ENCODE peak calls at places on chromosomes 5 and 9, in five cellular contexts. H, S, Y, F and E are unnamed samples.

GRCh38 chr5:61409568-61409967 is 77.5 kb downstream of the ZSWIM6 start:
- DNase-seq in H (no peak), S (peak; percentile 96), Y (no peak), F (peak; percentile 96), E (peak; percentile 82)

GRCh38 chr5:27041372-27041771 is 3.0 kb upstream of the CDH9 start:
- DNase-seq in H (no peak), S (no peak), Y (no peak), F (no peak), E (no peak)

GRCh38 chr9:116800885-116801284 is 113.8 kb downstream of the TRIM32 start:
- DNase-seq in H (peak; percentile 50), S (no peak), Y (no peak), F (no peak), E (peak; percentile 95)

GRCh38 chr9:100196215-100196614 is 97.2 kb downstream of the INVS start:
- DNase-seq in H (no peak), S (no peak), Y (no peak), F (no peak), E (peak; percentile 93)

GRCh38 chr9:73402081-73403028 is 250.7 kb downstream of the ANXA1 start:
- DNase-seq in H (no peak), S (no peak), Y (no peak), F (no peak), E (no peak)

GRCh38 chr9:132182609-132183073 is 20.8 kb downstream of the NTNG2 start:
- DNase-seq in H (no peak), S (no peak), Y (no peak), F (no peak), E (peak; percentile 64)

GRCh38 chr9:113634597-113635515 is 171.3 kb downstream of the RGS3 start:
- DNase-seq in H (no peak), S (peak; percentile 69), Y (no peak), F (peak; percentile 47), E (peak; percentile 86)

GRCh38 chr9:69307446-69308216 is 17.4 kb upstream of the ENTREP1 start:
- DNase-seq in H (peak; percentile 73), S (peak; percentile 55), Y (peak; percentile 24), F (peak; percentile 57), E (peak; percentile 96)

GRCh38 chr5:61332369-61332745 is 299 bp downstream of the ZSWIM6 start:
- DNase-seq in H (no peak), S (no peak), Y (peak; percentile 40), F (peak; percentile 28), E (peak; percentile 43)

DNA sequence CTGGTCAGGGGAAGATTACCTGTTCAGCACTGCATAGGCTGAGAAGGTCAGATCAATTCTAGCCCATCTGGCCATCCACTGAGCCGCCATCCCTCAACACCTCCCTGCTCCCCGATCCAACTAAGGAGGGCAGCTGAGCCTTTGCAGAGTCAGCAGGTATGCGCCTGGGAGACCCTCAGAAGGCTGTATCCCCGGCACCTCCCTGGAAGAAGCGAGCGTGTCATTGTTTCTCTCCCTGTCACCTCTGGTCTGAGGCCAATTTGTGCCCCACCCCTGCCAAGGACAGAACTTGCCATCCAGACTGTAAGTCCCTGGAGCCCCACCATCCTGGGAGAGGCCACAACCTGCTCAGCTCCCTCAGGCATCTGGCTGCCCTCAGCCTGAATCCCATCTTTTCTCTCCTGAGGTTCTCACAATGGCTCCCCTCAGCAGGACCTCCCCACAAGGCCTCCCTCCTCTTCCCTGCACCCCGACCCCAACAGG is 2.6 kb downstream of the CLTB start:
- DNase-seq in H (no peak), S (no peak), Y (no peak), F (no peak), E (no peak)
- H3K18ac ChIP-seq in H (no peak overlapping the region), S (no peak overlapping the region), Y (no peak overlapping the region), F (no peak overlapping the region), E (no peak overlapping the region)

GRCh38 chr5:170265527-170265926 is 32.0 kb downstream of the LCP2 start:
- DNase-seq in H (no peak), S (no peak), Y (no peak), F (peak; percentile 27), E (no peak)
- H2BK15ac ChIP-seq in H (no peak overlapping the region), S (no peak overlapping the region), Y (no peak overlapping the region), F (no peak overlapping the region), E (no peak overlapping the region)

GRCh38 chr5:71481441-71481840 is 26.0 kb downstream of the BDP1 start:
- DNase-seq in H (no peak), S (no peak), Y (no peak), F (no peak), E (no peak)

GRCh38 chr5:71483355-71483754 is 27.9 kb downstream of the BDP1 start:
- DNase-seq in H (no peak), S (peak; percentile 92), Y (no peak), F (peak; percentile 58), E (peak; percentile 37)

DNA sequence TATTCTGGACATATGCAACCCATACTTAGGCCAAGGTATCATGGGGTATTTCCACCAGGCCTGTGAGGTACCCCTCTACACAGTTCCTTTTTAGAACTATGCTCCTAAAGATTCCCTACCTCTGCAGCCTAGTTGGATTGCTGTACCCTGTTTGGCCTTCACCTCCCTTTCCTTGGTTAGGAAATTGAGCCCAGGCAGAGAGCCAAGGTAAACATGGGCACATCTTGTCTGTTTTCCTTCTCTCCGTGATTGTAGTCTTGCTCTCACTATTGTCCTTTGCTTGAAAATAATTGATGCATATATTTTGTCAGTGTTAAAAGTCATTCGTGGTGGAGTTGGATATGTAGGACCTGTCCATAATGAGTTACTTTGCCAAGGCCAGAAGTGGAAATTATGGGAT is 26.7 kb downstream of the BDP1 start:
- DNase-seq in H (no peak), S (peak; percentile 38), Y (no peak), F (peak; percentile 28), E (no peak)
- H3K23ac ChIP-seq in H (no peak overlapping the region), S (peak overlapping the region; percentile 17), Y (no peak overlapping the region), F (no peak overlapping the region), E (no peak overlapping the region)

DNA sequence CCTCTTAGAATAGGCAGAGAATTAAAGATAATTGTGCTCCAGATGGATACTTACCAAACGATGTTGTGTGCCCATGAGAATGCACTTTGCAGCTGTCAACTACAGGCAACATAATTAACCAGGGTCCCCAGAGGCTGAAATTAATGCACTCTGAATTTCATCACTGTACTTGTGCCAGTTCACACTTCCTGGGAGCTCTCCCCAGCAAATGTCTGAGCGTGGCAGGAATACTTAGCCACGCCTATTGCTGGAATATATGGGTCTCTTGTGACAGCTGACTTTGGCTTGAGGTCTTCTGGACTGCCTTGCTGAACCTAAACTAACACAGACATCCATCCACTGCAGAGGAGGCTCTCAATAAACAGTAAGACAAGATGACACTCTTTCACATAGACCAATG is 11.9 kb upstream of the C1QTNF2 start:
- DNase-seq in H (no peak), S (no peak), Y (no peak), F (no peak), E (no peak)
- H3K18ac ChIP-seq in H (no peak overlapping the region), S (no peak overlapping the region), Y (no peak overlapping the region), F (no peak overlapping the region), E (no peak overlapping the region)

GRCh38 chr5:10607666-10608442 is 44.0 kb downstream of the ANKRD33B start:
- DNase-seq in H (no peak), S (peak; percentile 72), Y (no peak), F (peak; percentile 95), E (peak; percentile 61)

GRCh38 chr5:10611290-10611689 is 47.4 kb downstream of the ANKRD33B start:
- DNase-seq in H (no peak), S (peak; percentile 73), Y (no peak), F (peak; percentile 55), E (no peak)

GRCh38 chr5:10604975-10605374 is 41.1 kb downstream of the ANKRD33B start:
- DNase-seq in H (no peak), S (no peak), Y (no peak), F (no peak), E (no peak)

GRCh38 chr5:10610058-10610457 is 46.2 kb downstream of the ANKRD33B start:
- DNase-seq in H (no peak), S (no peak), Y (no peak), F (no peak), E (no peak)

DNA sequence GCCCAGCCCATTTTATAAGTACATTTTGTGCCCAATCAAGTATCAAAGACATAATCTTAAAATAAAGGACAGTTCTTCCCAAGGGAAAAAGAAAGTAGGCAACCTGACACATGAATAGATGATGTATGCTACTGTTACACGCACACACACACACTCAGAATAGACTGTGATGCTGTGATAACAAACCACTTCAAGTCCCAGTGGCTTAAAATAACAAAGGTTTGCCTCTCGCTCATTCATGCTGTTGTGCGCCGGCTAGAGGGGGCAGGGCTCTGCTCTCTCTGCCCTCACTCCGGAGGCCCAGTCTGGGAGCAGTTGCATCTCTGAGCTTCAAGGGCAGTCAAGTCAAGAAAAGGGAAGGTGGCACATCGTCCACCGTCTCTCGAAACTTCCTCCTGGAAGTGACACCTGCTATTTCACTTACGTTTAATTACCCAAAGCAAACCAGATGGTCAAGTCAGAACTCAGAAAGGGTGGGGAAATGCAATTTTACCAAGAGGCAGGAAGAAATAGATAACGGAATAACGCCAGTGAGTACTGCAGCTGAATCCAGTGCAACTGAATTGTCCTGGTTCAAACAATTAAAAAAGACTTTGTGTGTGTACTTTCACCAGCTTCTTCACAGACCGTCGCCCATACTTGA is 43.3 kb downstream of the ANKRD33B start:
- DNase-seq in H (peak; percentile 72), S (peak; percentile 83), Y (no peak), F (peak; percentile 89), E (no peak)
- H2BK15ac ChIP-seq in H (no peak overlapping the region), S (no peak overlapping the region), Y (no peak overlapping the region), F (no peak overlapping the region), E (no peak overlapping the region)

DNA sequence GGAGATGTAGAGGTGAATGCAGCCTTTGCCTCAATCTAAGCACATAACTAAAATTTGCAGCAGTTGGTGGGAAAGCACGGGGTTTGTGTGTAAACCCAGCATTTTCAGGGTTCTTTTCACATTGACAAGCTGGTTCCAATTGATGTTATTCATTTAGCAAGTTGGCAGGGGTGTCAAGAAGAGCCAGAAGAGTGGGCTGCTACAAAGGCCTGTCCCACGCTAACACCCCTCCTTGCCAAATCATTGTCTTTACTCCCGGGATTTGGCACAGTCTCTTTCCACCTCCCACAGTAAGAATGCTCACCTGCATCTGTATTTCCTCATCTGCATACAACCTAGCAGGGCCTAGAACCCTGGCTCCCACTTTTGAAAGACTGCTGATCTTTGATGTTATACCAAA is 11.8 kb downstream of the RGMB start:
- DNase-seq in H (no peak), S (no peak), Y (no peak), F (no peak), E (no peak)
- H3K23ac ChIP-seq in H (no peak overlapping the region), S (no peak overlapping the region), Y (no peak overlapping the region), F (no peak overlapping the region), E (no peak overlapping the region)

GRCh38 chr9:96020822-96021615 is 145.5 kb downstream of the ERCC6L2 start:
- DNase-seq in H (no peak), S (no peak), Y (peak; percentile 26), F (peak; percentile 48), E (peak; percentile 42)

GRCh38 chr9:96015876-96016686 is 140.6 kb downstream of the ERCC6L2 start:
- DNase-seq in H (no peak), S (peak; percentile 12), Y (no peak), F (no peak), E (no peak)

GRCh38 chr9:96022445-96023031 is 147.0 kb downstream of the ERCC6L2 start:
- DNase-seq in H (peak; percentile 80), S (no peak), Y (peak; percentile 36), F (no peak), E (peak; percentile 75)

GRCh38 chr9:96021616-96022444 is 146.3 kb downstream of the ERCC6L2 start:
- DNase-seq in H (no peak), S (no peak), Y (peak; percentile 18), F (no peak), E (peak; percentile 29)

GRCh38 chr9:96020300-96020821 is 144.9 kb downstream of the ERCC6L2 start:
- DNase-seq in H (no peak), S (no peak), Y (no peak), F (no peak), E (peak; percentile 49)
- H3K18ac ChIP-seq in H (no peak overlapping the region), S (no peak overlapping the region), Y (peak overlapping the region; percentile 98), F (peak overlapping the region; percentile 6), E (no peak overlapping the region)